ENCODE peak calls at places on chromosomes 6 and 20, in ten cellular contexts. Q is hepatocyte, Z is GM23248, W is PC-3, C is Karpas-422, J is PC-9, A is OCI-LY7, D is HCT116, M is MM.1S, F is SK-N-SH. P is an unnamed sample. For H3K9me2, the result is how much of the 10 kb centered on the place peaks cover.

GRCh38 chr20:42530855-42531674 is 658.6 kb downstream of the PTPRT start:
- DNase-seq in C (peak), Z (peak), W (peak), J (peak), F (peak), M (peak), Q (peak), D (no peak), A (peak), P (peak)

GRCh38 chr6:53119772-53120409 is 28.8 kb downstream of the GCM1 start:
- DNase-seq in Z (peak), F (no peak), C (no peak), A (no peak), J (peak), M (no peak), D (peak), Q (peak), W (peak), P (peak)

GRCh38 chr6:32816746-32817204 is at the start of gene HLA-DOB:
- DNase-seq in F (no peak), M (peak), Z (peak), W (peak), D (peak), Q (peak), A (peak), J (peak), C (peak), P (peak)

GRCh38 chr6:88165877-88166492 is at the start of gene CNR1:
- DNase-seq in F (peak), Z (peak), D (no peak), C (peak), M (peak), A (peak), J (no peak), Q (peak), W (no peak), P (peak)

GRCh38 chr20:57498425-57499400 is 26.2 kb downstream of the CTCFL start:
- DNase-seq in Z (peak), W (peak), M (peak), F (peak), D (peak), A (peak), C (peak), J (peak), Q (peak), P (peak)

GRCh38 chr6:163962627-163963117 is 548.2 kb downstream of the QKI start:
- DNase-seq in M (no peak), D (no peak), A (no peak), C (no peak), J (no peak), W (no peak), Z (no peak), Q (no peak), F (no peak), P (no peak)

GRCh38 chr20:50110141-50111047 is 2.6 kb downstream of the UBE2V1 start:
- DNase-seq in Z (peak), W (peak), D (no peak), C (peak), A (peak), Q (peak), M (peak), F (no peak), J (peak), P (no peak)

GRCh38 chr6:104603108-104603745 is 256.5 kb downstream of the HACE1 start:
- DNase-seq in W (peak), J (no peak), D (no peak), C (no peak), M (no peak), Q (no peak), A (no peak), Z (no peak), F (no peak), P (no peak)

GRCh38 chr6:47031656-47032055 is 10.5 kb downstream of the ADGRF1 start:
- DNase-seq in C (no peak), W (no peak), J (no peak), M (no peak), A (no peak), Q (no peak), D (no peak), F (no peak), Z (no peak), P (no peak)

GRCh38 chr6:37691904-37692806 is 5.5 kb downstream of the MDGA1 start:
- DNase-seq in W (peak), C (peak), A (peak), D (peak), Q (peak), F (peak), M (peak), Z (peak), J (peak), P (peak)

GRCh38 chr6:139533573-139534471 is 159.4 kb upstream of the CITED2 start:
- DNase-seq in F (no peak), Q (peak), D (peak), C (no peak), Z (peak), A (no peak), W (no peak), J (no peak), M (peak), P (no peak)

GRCh38 chr6:37122861-37123260 is 47.1 kb upstream of the PIM1 start:
- DNase-seq in Q (no peak), J (no peak), Z (no peak), M (no peak), A (no peak), D (no peak), C (no peak), W (no peak), F (no peak), P (no peak)

GRCh38 chr6:112180095-112180820 is 74.1 kb downstream of the LAMA4 start:
- DNase-seq in A (peak), F (peak), D (peak), J (peak), Z (peak), Q (peak), M (peak), C (peak), W (peak), P (peak)

GRCh38 chr6:24307881-24308280 is 50.0 kb downstream of the DCDC2 start:
- DNase-seq in D (no peak), M (no peak), F (no peak), Q (no peak), A (no peak), Z (peak), J (no peak), C (no peak), W (no peak), P (no peak)

GRCh38 chr6:119132211-119133004 is 53.9 kb upstream of the FAM184A start:
- DNase-seq in Q (no peak), D (no peak), C (no peak), W (no peak), F (no peak), Z (peak), M (no peak), J (no peak), A (no peak), P (no peak)

GRCh38 chr6:167988945-167989841 is 8.3 kb upstream of the KIF25 start:
- DNase-seq in Q (no peak), F (no peak), W (no peak), D (no peak), M (no peak), Z (no peak), A (no peak), J (no peak), C (no peak), P (no peak)

GRCh38 chr6:13383280-13384163 is 55.2 kb upstream of the TBC1D7 start:
- DNase-seq in D (no peak), M (peak), Q (no peak), W (peak), Z (peak), A (no peak), F (no peak), C (no peak), J (no peak), P (no peak)

GRCh38 chr6:15621203-15622044 is 41.4 kb downstream of the DTNBP1 start:
- DNase-seq in C (no peak), W (no peak), M (no peak), Z (peak), F (peak), Q (peak), A (no peak), J (no peak), D (no peak), P (peak)

GRCh38 chr6:125300992-125301434 is 754 bp downstream of the HDDC2 start:
- DNase-seq in C (peak), W (peak), D (no peak), Z (peak), J (no peak), A (no peak), Q (peak), F (no peak), M (peak), P (peak)

GRCh38 chr6:52513464-52513863 is 63.4 kb downstream of the TRAM2 start:
- DNase-seq in J (no peak), D (no peak), W (no peak), C (no peak), Q (no peak), Z (no peak), M (no peak), A (no peak), F (no peak), P (no peak)

GRCh38 chr6:18324708-18325047 is 60.3 kb upstream of the DEK start:
- DNase-seq in D (no peak), Q (no peak), J (no peak), W (no peak), M (no peak), C (no peak), F (no peak), Z (no peak), A (peak), P (no peak)

GRCh38 chr20:34708621-34709043 is 4.5 kb downstream of the TP53INP2 start:
- DNase-seq in F (peak), Z (peak), A (peak), Q (peak), C (peak), W (peak), J (peak), D (no peak), M (peak), P (peak)

GRCh38 chr6:145559836-145560235 is 175.5 kb downstream of the EPM2A start:
- DNase-seq in D (no peak), J (no peak), W (no peak), C (no peak), Q (no peak), A (no peak), F (no peak), Z (no peak), M (no peak), P (no peak)

GRCh38 chr6:43076093-43076927 is at the start of gene PTK7:
- DNase-seq in F (peak), D (no peak), Z (peak), C (peak), A (peak), J (peak), Q (peak), M (no peak), W (peak), P (peak)

GRCh38 chr6:54817236-54817635 is 29.3 kb upstream of the FAM83B start:
- DNase-seq in J (no peak), M (no peak), A (no peak), W (no peak), Z (no peak), D (no peak), F (no peak), Q (no peak), C (no peak), P (no peak)

GRCh38 chr20:22949710-22950109 is 85.4 kb upstream of the SSTR4 start:
- DNase-seq in Z (no peak), M (no peak), F (no peak), C (no peak), Q (no peak), D (no peak), A (no peak), J (no peak), W (peak), P (no peak)

GRCh38 chr6:166167801-166168615 is at the start of gene TBXT:
- DNase-seq in W (no peak), D (no peak), C (peak), Z (no peak), Q (peak), J (no peak), A (peak), M (no peak), F (no peak), P (peak)

GRCh38 chr20:46215913-46216707 is 92.2 kb downstream of the CDH22 start:
- DNase-seq in Q (peak), F (peak), M (no peak), J (peak), Z (peak), D (peak), C (no peak), A (no peak), W (peak), P (peak)

GRCh38 chr6:148313483-148313882 is 29.2 kb upstream of the SASH1 start:
- DNase-seq in C (no peak), A (no peak), J (no peak), Z (no peak), D (no peak), Q (no peak), F (no peak), W (no peak), M (no peak), P (no peak)

GRCh38 chr20:6705106-6705766 is 62.2 kb upstream of the BMP2 start:
- DNase-seq in C (no peak), F (no peak), J (no peak), Z (no peak), Q (no peak), M (no peak), A (no peak), D (no peak), W (peak), P (no peak)

GRCh38 chr6:98984102-98984501 is 36.4 kb upstream of the FBXL4 start:
- DNase-seq in M (no peak), J (no peak), F (no peak), C (no peak), Z (no peak), Q (no peak), D (no peak), W (no peak), A (no peak), P (no peak)

GRCh38 chr20:63919130-63919529 is 24.2 kb downstream of the DNAJC5 start:
- DNase-seq in C (no peak), Q (no peak), W (no peak), M (no peak), A (no peak), F (no peak), D (no peak), J (no peak), Z (no peak), P (no peak)

GRCh38 chr6:166173292-166173951 is 5.8 kb upstream of the TBXT start:
- DNase-seq in C (peak), A (peak), J (no peak), Q (peak), M (no peak), F (peak), Z (no peak), D (peak), W (no peak), P (peak)

GRCh38 chr20:49699200-49699992 is 14.3 kb downstream of the B4GALT5 start:
- DNase-seq in W (peak), C (no peak), J (no peak), Q (peak), Z (peak), D (no peak), F (no peak), M (no peak), A (no peak), P (peak)

GRCh38 chr6:130893766-130894165 is 66.6 kb downstream of the SMLR1 start:
- DNase-seq in Z (no peak), F (no peak), C (no peak), Q (no peak), D (no peak), J (no peak), M (no peak), A (no peak), W (no peak), P (no peak)

GRCh38 chr6:23181301-23182110 is 612.1 kb downstream of the HDGFL1 start:
- DNase-seq in J (no peak), D (no peak), M (no peak), Q (no peak), A (no peak), C (no peak), W (no peak), Z (no peak), F (no peak), P (no peak)

GRCh38 chr6:2594868-2595267 is 155.9 kb downstream of the MYLK4 start:
- DNase-seq in F (no peak), D (no peak), J (no peak), A (no peak), Z (no peak), C (no peak), W (no peak), M (no peak), Q (no peak), P (no peak)
- H3K9me2 ChIP-seq in F (under half), D (under half), J (under half), A (under half), Z (under half), C (under half), W (under half), M (under half), Q (under half), P (under half)

DNA sequence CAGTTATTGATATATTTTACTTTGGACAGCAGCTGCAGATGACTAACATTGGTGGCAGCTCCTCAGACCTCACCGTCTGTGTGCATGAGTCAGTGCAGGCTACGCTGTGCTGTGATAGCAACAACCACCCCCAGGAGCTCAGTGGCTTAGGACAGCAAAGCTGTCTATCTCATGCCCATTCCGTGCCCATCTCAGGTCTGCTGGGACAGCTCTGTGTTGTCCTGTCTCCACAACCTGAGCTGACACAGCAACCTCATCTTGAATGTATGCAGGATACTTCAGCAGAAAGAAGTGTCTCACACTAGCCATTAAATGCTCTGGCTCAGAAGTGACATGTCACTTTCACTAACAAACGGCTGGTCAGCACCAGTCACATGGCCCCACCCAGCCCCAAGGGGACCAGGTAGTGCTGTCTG is 47.7 kb downstream of the BANF2 start:
- DNase-seq in A (no peak), M (no peak), F (no peak), Z (peak), J (peak), W (peak), Q (peak), D (peak), C (no peak), P (no peak)
- H3K9me2 ChIP-seq in A (under half), M (under half), F (under half), Z (under half), J (under half), W (under half), Q (under half), D (under half), C (under half), P (under half)

GRCh38 chr6:16639689-16640480 is 121.4 kb downstream of the ATXN1 start:
- DNase-seq in W (peak), F (no peak), Q (peak), Z (peak), M (no peak), C (no peak), D (no peak), J (no peak), A (no peak), P (no peak)

GRCh38 chr6:16635291-16635809 is 125.9 kb downstream of the ATXN1 start:
- DNase-seq in Q (no peak), J (no peak), F (no peak), C (no peak), A (no peak), Z (no peak), D (no peak), M (no peak), W (no peak), P (no peak)

GRCh38 chr6:16634855-16635254 is 126.4 kb downstream of the ATXN1 start:
- DNase-seq in Q (no peak), J (no peak), D (no peak), Z (no peak), M (no peak), A (no peak), C (no peak), F (no peak), W (no peak), P (no peak)

GRCh38 chr6:16635810-16636602 is 125.3 kb downstream of the ATXN1 start:
- DNase-seq in Z (peak), F (no peak), A (no peak), J (peak), D (peak), M (peak), Q (no peak), C (no peak), W (peak), P (peak)

DNA sequence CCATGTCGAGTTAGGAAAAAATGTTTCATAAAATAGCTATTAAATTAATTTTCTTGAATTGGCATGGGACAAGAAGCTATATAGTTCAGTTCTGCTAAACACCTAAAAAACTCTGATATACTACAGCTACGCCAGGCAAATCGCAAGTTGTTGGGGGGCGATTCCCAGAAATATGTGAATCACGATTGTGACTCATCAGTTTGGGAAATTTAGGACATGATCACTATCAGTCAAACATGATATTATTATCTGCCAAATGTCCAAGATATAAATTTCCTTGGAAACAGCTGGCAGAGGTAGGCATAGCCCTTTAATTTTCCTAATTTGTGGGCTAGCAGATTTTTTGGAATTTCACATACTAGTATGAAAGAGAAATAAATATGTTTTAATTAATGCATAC is 123.6 kb downstream of the ATXN1 start:
- DNase-seq in J (no peak), Q (no peak), M (no peak), F (no peak), Z (peak), C (no peak), W (peak), A (no peak), D (no peak), P (no peak)
- H3K9me2 ChIP-seq in J (under half), Q (under half), M (under half), F (under half), Z (under half), C (under half), W (under half), A (under half), D (under half), P (under half)

GRCh38 chr20:13525225-13525940 is 113.3 kb downstream of the TASP1 start:
- DNase-seq in M (no peak), W (peak), Z (peak), A (no peak), J (no peak), D (no peak), C (no peak), F (no peak), Q (no peak), P (no peak)
- H3K9me2 ChIP-seq in M (under half), W (under half), Z (under half), A (under half), J (under half), D (under half), C (under half), F (under half), Q (under half), P (under half)

GRCh38 chr6:21110684-21111398 is 482.7 kb upstream of the SOX4 start:
- DNase-seq in A (no peak), C (no peak), D (no peak), Z (peak), Q (no peak), F (no peak), W (no peak), J (no peak), M (no peak), P (no peak)
- H3K9me2 ChIP-seq in A (under half), C (under half), D (under half), Z (under half), Q (under half), F (under half), W (under half), J (under half), M (under half), P (under half)

GRCh38 chr20:47982574-47983360 is 197.5 kb upstream of the SULF2 start:
- DNase-seq in Z (no peak), F (no peak), A (peak), D (no peak), C (no peak), Q (no peak), J (peak), M (no peak), W (no peak), P (no peak)
- H3K9me2 ChIP-seq in Z (under half), F (under half), A (under half), D (under half), C (under half), Q (under half), J (under half), M (under half), W (under half), P (under half)

DNA sequence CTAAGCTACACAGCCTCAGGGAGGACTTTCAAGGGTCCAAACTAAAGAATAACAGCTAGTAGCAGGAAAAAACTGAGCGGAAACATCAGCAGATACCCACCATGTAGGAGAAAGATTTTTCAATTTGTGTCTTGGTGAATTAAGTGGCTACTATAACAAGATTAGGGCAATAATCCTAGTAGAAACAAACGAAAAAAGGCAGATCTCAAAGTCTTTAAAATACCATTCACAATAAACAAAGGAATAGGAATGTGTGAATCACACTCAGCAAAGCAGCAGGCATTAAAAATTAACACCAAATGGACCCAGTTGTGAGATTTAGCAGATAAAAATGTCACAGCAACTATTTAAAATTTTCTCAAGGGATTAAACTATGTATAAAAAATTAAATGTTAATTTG is 761.2 kb downstream of the TENT5A start:
- DNase-seq in A (no peak), C (no peak), Q (no peak), J (no peak), D (no peak), M (no peak), W (no peak), F (no peak), Z (no peak), P (no peak)
- H3K9me2 ChIP-seq in A (under half), C (under half), Q (under half), J (under half), D (under half), M (under half), W (under half), F (under half), Z (under half), P (under half)

P was measured in GM23338.